ENCODE peak calls at places on chromosomes 11 and 22, in eight cellular contexts. Y is esophagus muscularis mucosa; U is right cardiac atrium; F is heart right ventricle; V is ovary; R is CD8-positive, alpha-beta T cell; C is prostate gland; L is H9. J is an unnamed sample. For H3K27me3, the result is how much of the 10 kb centered on the place peaks cover.

GRCh38 chr22:42304021-42304790 is 33.8 kb upstream of the TCF20 start:
- DNase-seq in Y (no peak), U (no peak), F (no peak), V (no peak), R (no peak), C (no peak), L (no peak), J (no peak)

GRCh38 chr11:83864412-83865057 is 578.4 kb upstream of the CCDC90B start:
- DNase-seq in Y (no peak), U (no peak), F (no peak), V (no peak), R (no peak), C (no peak), L (no peak), J (no peak)

GRCh38 chr11:120350637-120351036 is 14.4 kb downstream of the ARHGEF12 start:
- DNase-seq in Y (no peak), U (no peak), F (no peak), V (no peak), R (no peak), C (no peak), L (no peak), J (no peak)

GRCh38 chr22:44210721-44211120 is 30.0 kb downstream of the PARVG start:
- DNase-seq in Y (no peak), U (no peak), F (no peak), V (no peak), R (no peak), C (no peak), L (no peak), J (no peak)

GRCh38 chr11:102640946-102641345 is 15.8 kb upstream of the MMP20 start:
- DNase-seq in Y (no peak), U (no peak), F (no peak), V (no peak), R (no peak), C (no peak), L (no peak), J (no peak)

GRCh38 chr11:57288771-57289579 is 35.8 kb downstream of the TNKS1BP1 start:
- DNase-seq in Y (no peak), U (no peak), F (no peak), V (no peak), R (no peak), C (no peak), L (no peak), J (no peak)

GRCh38 chr11:1393038-1393710 is 3.4 kb downstream of the BRSK2 start:
- DNase-seq in Y (no peak), U (no peak), F (no peak), V (no peak), R (no peak), C (no peak), L (no peak), J (peak)

GRCh38 chr11:116692318-116693106 is 80.3 kb downstream of the BUD13 start:
- DNase-seq in Y (no peak), U (no peak), F (no peak), V (no peak), R (no peak), C (no peak), L (no peak), J (peak)

GRCh38 chr11:1508491-1508891 is 21.9 kb upstream of the MOB2 start:
- DNase-seq in Y (no peak), U (peak), F (no peak), V (no peak), R (no peak), C (no peak), L (no peak), J (no peak)

GRCh38 chr11:94882931-94883330 is 90.4 kb downstream of the CWC15 start:
- DNase-seq in Y (no peak), U (no peak), F (no peak), V (no peak), R (no peak), C (no peak), L (no peak), J (no peak)

GRCh38 chr22:37812869-37813678 is 5.3 kb downstream of the GCAT start:
- DNase-seq in Y (no peak), U (no peak), F (no peak), V (no peak), R (no peak), C (no peak), L (peak), J (no peak)

GRCh38 chr11:69513196-69513595 is 31.7 kb downstream of the LINC01488 start:
- DNase-seq in Y (no peak), U (no peak), F (no peak), V (no peak), R (no peak), C (no peak), L (no peak), J (no peak)

GRCh38 chr11:83521647-83522596 is 235.8 kb upstream of the CCDC90B start:
- DNase-seq in Y (peak), U (no peak), F (no peak), V (no peak), R (no peak), C (no peak), L (peak), J (no peak)

GRCh38 chr11:96110302-96110701 is 186.4 kb upstream of the MTMR2 start:
- DNase-seq in Y (no peak), U (no peak), F (no peak), V (no peak), R (no peak), C (no peak), L (no peak), J (no peak)

GRCh38 chr11:122155001-122155400 is 39.0 kb upstream of the BLID start:
- DNase-seq in Y (no peak), U (no peak), F (no peak), V (no peak), R (no peak), C (no peak), L (no peak), J (no peak)

GRCh38 chr22:20000246-20001081 is 16.2 kb downstream of the ARVCF start:
- DNase-seq in Y (no peak), U (peak), F (peak), V (no peak), R (no peak), C (no peak), L (no peak), J (no peak)

GRCh38 chr22:45966320-45966891 is 10.6 kb downstream of the WNT7B start:
- DNase-seq in Y (no peak), U (no peak), F (no peak), V (no peak), R (no peak), C (no peak), L (no peak), J (peak)

GRCh38 chr11:35305670-35306382 is 113.5 kb downstream of the SLC1A2 start:
- DNase-seq in Y (no peak), U (no peak), F (no peak), V (peak), R (peak), C (peak), L (peak), J (no peak)

GRCh38 chr22:47225931-47226633 is 463.6 kb downstream of the TBC1D22A start:
- DNase-seq in Y (peak), U (no peak), F (no peak), V (no peak), R (no peak), C (no peak), L (peak), J (no peak)

GRCh38 chr22:28716686-28717085 is 24.9 kb downstream of the CHEK2 start:
- DNase-seq in Y (no peak), U (no peak), F (no peak), V (no peak), R (no peak), C (no peak), L (no peak), J (no peak)

GRCh38 chr11:63502252-63502820 is 3.5 kb upstream of the LGALS12 start:
- DNase-seq in Y (no peak), U (no peak), F (no peak), V (no peak), R (no peak), C (no peak), L (no peak), J (no peak)

GRCh38 chr11:2348986-2349385 is 28.1 kb upstream of the CD81 start:
- DNase-seq in Y (no peak), U (no peak), F (no peak), V (no peak), R (no peak), C (no peak), L (no peak), J (no peak)

GRCh38 chr22:30206964-30207363 is 39.6 kb downstream of the LIF start:
- DNase-seq in Y (no peak), U (peak), F (no peak), V (peak), R (no peak), C (no peak), L (peak), J (no peak)

GRCh38 chr11:99682646-99683045 is 661.9 kb downstream of the CNTN5 start:
- DNase-seq in Y (no peak), U (no peak), F (no peak), V (no peak), R (no peak), C (no peak), L (no peak), J (no peak)

GRCh38 chr11:77454867-77455655 is 18.8 kb downstream of the PAK1 start:
- DNase-seq in Y (no peak), U (no peak), F (no peak), V (no peak), R (no peak), C (no peak), L (no peak), J (no peak)

GRCh38 chr11:123174196-123175183 is 20.6 kb downstream of the CLMP start:
- DNase-seq in Y (no peak), U (peak), F (no peak), V (peak), R (no peak), C (no peak), L (no peak), J (no peak)

GRCh38 chr22:46653596-46653995 is 33.4 kb downstream of the GRAMD4 start:
- DNase-seq in Y (no peak), U (peak), F (no peak), V (no peak), R (no peak), C (no peak), L (no peak), J (no peak)

GRCh38 chr11:75639752-75640151 is 29.1 kb downstream of the MAP6 start:
- DNase-seq in Y (peak), U (peak), F (peak), V (peak), R (no peak), C (peak), L (no peak), J (peak)

GRCh38 chr11:83600656-83601055 is 314.5 kb upstream of the CCDC90B start:
- DNase-seq in Y (no peak), U (no peak), F (no peak), V (no peak), R (no peak), C (no peak), L (no peak), J (no peak)

GRCh38 chr11:45580399-45580798 is 85.0 kb downstream of the CHST1 start:
- DNase-seq in Y (no peak), U (no peak), F (peak), V (no peak), R (no peak), C (no peak), L (no peak), J (no peak)

GRCh38 chr22:49415219-49415951 is 412.3 kb downstream of the BRD1 start:
- DNase-seq in Y (no peak), U (no peak), F (no peak), V (no peak), R (no peak), C (no peak), L (no peak), J (no peak)

DNA sequence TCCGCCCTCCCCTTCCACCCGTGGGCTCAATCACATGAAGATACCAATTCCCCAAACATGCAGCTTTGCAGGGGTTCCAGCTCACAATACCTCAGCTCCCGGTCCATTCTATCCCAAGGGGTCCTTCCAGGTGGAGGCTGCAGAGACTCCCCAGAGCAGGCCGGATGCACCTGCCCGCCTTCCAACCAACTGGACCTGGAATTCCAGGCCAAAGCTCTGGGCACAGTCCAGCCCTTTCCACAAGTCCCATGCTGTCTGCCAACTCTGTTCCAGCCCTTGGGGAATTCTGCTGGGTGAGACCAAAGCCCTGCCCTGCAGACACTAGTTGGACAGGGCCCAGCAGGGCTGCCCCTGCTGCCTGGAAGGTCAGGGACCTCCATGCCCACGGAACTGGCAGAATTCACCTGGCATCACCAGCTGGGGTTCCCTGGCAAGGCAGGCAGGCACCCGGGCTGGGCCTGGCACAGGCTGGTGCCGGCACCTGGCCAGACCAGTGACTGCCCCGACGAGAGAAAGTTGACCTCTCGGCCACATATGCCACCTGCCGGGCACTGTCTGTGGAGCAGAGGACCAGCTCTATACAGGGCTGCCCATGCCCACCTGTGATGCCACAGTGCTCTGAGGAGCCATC is 4.9 kb downstream of the SYT7 start:
- DNase-seq in Y (no peak), U (peak), F (peak), V (no peak), R (no peak), C (no peak), L (no peak), J (no peak)
- H3K27me3 ChIP-seq in Y (half or more), U (under half), F (under half), V (under half), R (under half), C (under half), L (under half), J (under half)

DNA sequence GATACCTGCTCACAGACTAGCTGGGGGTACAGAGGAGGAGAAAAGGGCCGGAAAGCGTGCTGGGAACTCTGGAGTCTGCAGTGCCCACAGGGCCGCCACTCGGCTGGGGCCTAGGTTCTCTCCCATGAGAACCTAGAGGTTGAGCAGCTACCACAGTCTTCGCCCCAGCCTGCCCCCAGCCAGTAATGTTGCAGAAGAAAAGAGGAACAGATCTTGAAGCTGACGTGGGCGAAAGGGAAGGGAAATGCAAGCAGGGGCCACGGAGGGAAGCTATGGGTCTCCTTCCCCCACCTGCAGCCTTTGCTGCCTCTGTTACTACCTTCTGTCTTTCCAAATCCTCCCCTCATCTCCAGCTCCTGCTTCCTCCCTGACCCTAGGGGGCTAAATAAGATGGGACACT is 28.8 kb upstream of the P2RY2 start:
- DNase-seq in Y (no peak), U (peak), F (peak), V (no peak), R (no peak), C (no peak), L (no peak), J (no peak)
- H3K27ac ChIP-seq in Y (no peak), U (no peak), F (no peak), V (no peak), R (no peak), C (no peak), L (no peak), J (no peak)

DNA sequence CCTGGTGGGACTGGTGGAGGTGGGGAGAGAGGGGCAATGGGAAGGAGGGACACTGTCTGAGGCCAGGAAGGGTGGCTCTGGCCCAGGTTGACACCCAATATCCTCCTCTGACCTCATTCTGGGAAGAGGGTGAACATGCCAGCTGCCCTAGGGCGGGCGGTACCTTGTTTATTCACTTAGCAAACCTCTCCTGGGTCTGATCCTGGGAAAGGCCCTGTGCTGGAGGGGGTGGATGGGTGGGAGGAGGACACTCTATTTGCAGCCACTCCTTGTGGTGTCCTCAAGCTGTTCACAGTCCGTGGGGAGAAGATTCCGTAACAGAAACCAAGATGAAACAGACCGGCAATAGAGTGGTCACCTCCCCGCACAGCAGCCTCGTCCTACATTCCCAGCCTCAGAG is 49.7 kb upstream of the EIF3D start:
- DNase-seq in Y (no peak), U (no peak), F (no peak), V (no peak), R (no peak), C (no peak), L (no peak), J (no peak)
- H3K27me3 ChIP-seq in Y (half or more), U (under half), F (under half), V (under half), R (under half), C (under half), L (under half), J (under half)

GRCh38 chr11:10454506-10454901 is 560 bp upstream of the AMPD3 start:
- DNase-seq in Y (no peak), U (no peak), F (no peak), V (no peak), R (no peak), C (no peak), L (no peak), J (no peak)

GRCh38 chr11:10455637-10456487 is 798 bp downstream of the AMPD3 start:
- DNase-seq in Y (peak), U (peak), F (peak), V (peak), R (peak), C (peak), L (peak), J (no peak)

GRCh38 chr11:10453261-10453660 is 1.8 kb upstream of the AMPD3 start:
- DNase-seq in Y (no peak), U (no peak), F (no peak), V (no peak), R (no peak), C (no peak), L (no peak), J (no peak)

GRCh38 chr11:10456519-10456918 is 1.5 kb downstream of the AMPD3 start:
- DNase-seq in Y (peak), U (no peak), F (no peak), V (no peak), R (no peak), C (no peak), L (peak), J (no peak)

DNA sequence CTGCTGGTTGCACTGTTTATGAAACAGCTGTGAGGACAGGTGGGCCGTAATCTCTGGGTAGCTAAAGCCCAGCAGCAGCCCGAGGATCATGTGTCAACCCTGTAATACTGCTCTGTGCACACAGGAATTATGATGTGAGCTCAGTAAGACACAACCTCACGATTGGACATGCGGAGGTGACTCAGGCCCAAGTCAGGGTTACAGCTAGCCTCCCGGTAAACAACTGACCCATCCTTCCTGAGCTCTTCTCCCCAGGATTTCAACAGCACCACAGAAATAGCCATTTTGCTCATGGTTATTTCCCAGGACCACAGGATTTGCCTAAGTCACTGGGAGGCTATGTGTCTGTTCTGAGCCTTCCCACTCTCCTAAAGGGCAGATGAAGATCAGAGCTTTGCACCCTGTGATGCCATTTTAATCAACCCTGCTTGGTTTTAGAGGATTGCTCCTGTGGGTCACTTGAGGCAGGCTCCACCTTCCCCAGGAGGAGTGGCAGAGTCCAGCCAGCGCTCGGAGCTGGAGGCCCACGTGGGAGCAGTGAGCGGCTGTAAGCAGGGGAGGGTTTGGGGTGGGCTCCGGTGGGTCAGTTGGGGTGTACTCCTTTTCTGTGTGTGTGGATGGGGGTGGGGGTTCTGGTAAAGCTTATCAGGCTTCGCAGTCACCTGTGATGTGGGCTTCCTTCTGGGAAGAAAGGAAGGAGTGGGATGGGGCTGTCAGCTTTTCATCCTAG is at the start of gene AMPD3:
- DNase-seq in Y (no peak), U (no peak), F (no peak), V (peak), R (no peak), C (peak), L (peak), J (no peak)
- H3K27ac ChIP-seq in Y (peak), U (no peak), F (no peak), V (no peak), R (peak), C (peak), L (no peak), J (no peak)

GRCh38 chr11:129620705-129621104 is 194.9 kb upstream of the TMEM45B start:
- DNase-seq in Y (no peak), U (no peak), F (no peak), V (no peak), R (no peak), C (no peak), L (no peak), J (no peak)
- H3K27me3 ChIP-seq in Y (under half), U (under half), F (under half), V (under half), R (under half), C (under half), L (under half), J (under half)

GRCh38 chr22:25525376-25525775 is 39.1 kb upstream of the GRK3 start:
- DNase-seq in Y (no peak), U (no peak), F (no peak), V (no peak), R (no peak), C (no peak), L (no peak), J (no peak)
- H3K27ac ChIP-seq in Y (no peak), U (no peak), F (no peak), V (no peak), R (no peak), C (no peak), L (no peak), J (no peak)

DNA sequence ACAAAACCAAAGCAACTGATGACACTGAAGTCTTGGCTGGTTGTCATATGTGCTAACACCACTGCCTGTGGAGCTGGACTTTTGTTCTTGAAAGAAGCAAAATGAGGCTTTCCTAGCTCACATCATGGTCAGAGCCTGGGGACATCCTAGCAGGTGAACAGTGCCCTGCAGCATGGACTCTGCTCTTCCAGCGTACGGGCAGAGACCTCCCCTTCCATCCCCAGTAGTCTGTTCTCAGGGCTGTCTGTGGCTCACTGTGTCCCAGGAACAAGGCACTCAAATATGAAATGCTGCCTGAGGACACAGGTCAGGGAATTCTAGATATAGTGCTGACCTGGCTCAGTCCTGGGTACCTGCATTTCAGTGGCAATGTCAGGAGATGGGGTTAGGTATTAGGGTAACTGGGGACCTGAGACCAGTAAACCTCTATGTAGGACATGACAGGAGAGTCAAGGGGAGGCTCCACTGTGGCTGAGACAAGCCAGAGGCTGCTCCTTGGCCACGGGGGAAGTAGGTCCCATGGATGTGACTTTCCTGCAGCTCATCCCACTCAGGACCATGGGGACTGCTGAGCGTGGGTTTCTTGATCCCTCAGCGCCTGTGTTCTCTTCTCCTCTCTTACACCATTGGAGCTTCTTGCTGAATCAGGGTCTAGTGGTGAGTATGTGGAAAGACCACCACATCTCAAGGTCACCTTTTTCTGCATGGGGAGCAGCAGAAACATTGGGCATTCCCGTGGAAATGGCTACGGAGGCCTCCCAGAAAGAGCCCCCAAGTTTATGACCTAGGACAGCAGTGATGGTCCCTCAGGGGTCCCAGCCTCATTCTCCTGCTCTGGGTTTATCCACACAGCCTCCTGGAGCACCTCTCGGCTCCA is 80.1 kb downstream of the ZNF280B start:
- DNase-seq in Y (no peak), U (no peak), F (no peak), V (no peak), R (no peak), C (no peak), L (no peak), J (no peak)
- H3K27me3 ChIP-seq in Y (half or more), U (under half), F (under half), V (under half), R (under half), C (under half), L (half or more), J (under half)

J was measured in pancreas.